ENCODE peak calls at places on chromosomes 5 and 9, in seven cellular contexts. J, L, D, F, W, X and P are unnamed samples.

GRCh38 chr9:133935328-133936040 is 56.6 kb downstream of the VAV2 start:
- DNase-seq in X (no peak), D (peak; percentile 74), J (peak; percentile 50), L (peak; percentile 95), F (no peak), W (peak; percentile 93), P (peak; percentile 92)

GRCh38 chr5:140827704-140828401 is at the start of gene PCDHA6:
- DNase-seq in F (no peak), W (no peak), J (no peak), X (no peak), D (no peak), L (no peak), P (no peak)

GRCh38 chr9:88804289-88804596 is 187.0 kb upstream of the S1PR3 start:
- DNase-seq in J (no peak), L (no peak), W (no peak), X (no peak), F (no peak), D (no peak), P (peak; percentile 39)

GRCh38 chr9:129649726-129650679 is 8.1 kb upstream of the ASB6 start:
- DNase-seq in L (peak; percentile 54), W (no peak), D (no peak), J (no peak), X (no peak), F (no peak), P (no peak)

GRCh38 chr5:45261125-45261524 is 435.1 kb downstream of the HCN1 start:
- DNase-seq in W (no peak), F (no peak), D (no peak), L (no peak), X (no peak), J (no peak), P (no peak)

GRCh38 chr9:131051592-131052517 is 42.9 kb downstream of the LAMC3 start:
- DNase-seq in D (no peak), W (no peak), L (no peak), X (no peak), J (no peak), F (no peak), P (no peak)

GRCh38 chr9:1580215-1580614 is 434.9 kb upstream of the SMARCA2 start:
- DNase-seq in D (no peak), L (no peak), F (no peak), J (no peak), X (no peak), W (no peak), P (no peak)

GRCh38 chr9:82124090-82124489 is 135.5 kb downstream of the SPATA31D1 start:
- DNase-seq in D (no peak), W (peak; percentile 91), J (no peak), X (no peak), L (no peak), F (no peak), P (peak; percentile 59)